ENCODE peak calls at places on chromosome 14, in four cellular contexts. S is HEK293T, H is NCI-H146, U is pancreas. R is an unnamed sample.

GRCh38 chr14:72907886-72908285 is 14.0 kb upstream of the DPF3 start:
- DNase-seq in U (no peak), H (peak), S (no peak), R (no peak)

GRCh38 chr14:89418976-89419375 is 1.9 kb upstream of the FOXN3 start:
- DNase-seq in H (no peak), S (no peak), U (no peak), R (no peak)

GRCh38 chr14:76985540-76986260 is 42.8 kb downstream of the IRF2BPL start:
- DNase-seq in S (no peak), H (no peak), U (no peak), R (no peak)

GRCh38 chr14:51581017-51581881 is 70.5 kb upstream of the FRMD6 start:
- DNase-seq in U (no peak), H (no peak), S (peak), R (no peak)

GRCh38 chr14:81471062-81471461 is 62.6 kb downstream of the SEL1L start:
- DNase-seq in H (no peak), S (no peak), U (no peak), R (no peak)

GRCh38 chr14:57390806-57391562 is 598 bp downstream of the NAA30 start:
- DNase-seq in S (peak), U (peak), H (peak), R (peak)

GRCh38 chr14:90382491-90383125 is 14.2 kb upstream of the CALM1 start:
- DNase-seq in U (peak), S (peak), H (peak), R (peak)

GRCh38 chr14:95516554-95517209 is at the start of gene SYNE3:
- DNase-seq in H (peak), U (no peak), S (peak), R (peak)

GRCh38 chr14:53963491-53964227 is 7.0 kb upstream of the BMP4 start:
- DNase-seq in H (no peak), U (peak), S (no peak), R (peak)

GRCh38 chr14:74919421-74920165 is 3.5 kb downstream of the RPS6KL1 start:
- DNase-seq in H (no peak), U (no peak), S (no peak), R (no peak)

GRCh38 chr14:95832012-95832411 is 44.6 kb upstream of the TUNAR start:
- DNase-seq in S (no peak), U (no peak), H (no peak), R (no peak)

GRCh38 chr14:67729072-67729561 is 27.4 kb downstream of the RDH12 start:
- DNase-seq in S (no peak), H (peak), U (peak), R (peak)